ENCODE peak calls at places on chromosomes 2 and 18, in seven cellular contexts. X is tibial nerve; L is GM12865; K is CD4-positive, alpha-beta T cell; J is PC-3; G is nephron progenitor cell; E is tibial artery. W is an unnamed sample.

GRCh38 chr2:85743304-85743978 is 10.3 kb upstream of the ATOH8 start:
- DNase-seq in X (no peak), L (no peak), K (no peak), J (no peak), G (no peak), E (no peak), W (peak; percentile 44)

GRCh38 chr2:866887-867286 is 83.8 kb upstream of the SNTG2 start:
- DNase-seq in X (no peak), L (no peak), K (no peak), J (no peak), G (no peak), E (no peak), W (no peak)

GRCh38 chr2:176554107-176555048 is 285.1 kb downstream of the MTX2 start:
- DNase-seq in X (peak; percentile 35), L (peak; percentile 62), K (no peak), J (peak; percentile 85), G (peak; percentile 53), E (no peak), W (peak; percentile 63)

GRCh38 chr2:97748397-97748796 is 35.0 kb downstream of the ZAP70 start:
- DNase-seq in X (no peak), L (peak; percentile 71), K (peak; percentile 65), J (peak; percentile 25), G (peak; percentile 59), E (no peak), W (peak; percentile 67)

GRCh38 chr2:232876071-232876977 is 6.3 kb downstream of the SNORC start:
- DNase-seq in X (no peak), L (peak; percentile 56), K (no peak), J (peak; percentile 80), G (peak; percentile 70), E (peak; percentile 51), W (no peak)

GRCh38 chr2:172283476-172283875 is 143.9 kb upstream of the ITGA6 start:
- DNase-seq in X (no peak), L (no peak), K (no peak), J (no peak), G (no peak), E (no peak), W (no peak)

GRCh38 chr2:168780671-168781071 is 21.8 kb upstream of the NOSTRIN start:
- DNase-seq in X (no peak), L (no peak), K (no peak), J (peak; percentile 59), G (no peak), E (no peak), W (peak; percentile 58)

GRCh38 chr2:45128580-45128997 is 119.3 kb upstream of the SIX2 start:
- DNase-seq in X (peak; percentile 36), L (no peak), K (no peak), J (peak; percentile 99), G (no peak), E (no peak), W (peak; percentile 98)

GRCh38 chr2:122028371-122029102 is 273.1 kb downstream of the TSN start:
- DNase-seq in X (no peak), L (no peak), K (no peak), J (peak; percentile 33), G (no peak), E (no peak), W (peak; percentile 37)

GRCh38 chr2:170313636-170314348 is 135.8 kb downstream of the MYO3B start:
- DNase-seq in X (no peak), L (no peak), K (no peak), J (peak; percentile 36), G (no peak), E (no peak), W (peak; percentile 7)

GRCh38 chr18:22200611-22201225 is 31.3 kb downstream of the GATA6 start:
- DNase-seq in X (no peak), L (no peak), K (no peak), J (no peak), G (no peak), E (no peak), W (no peak)

GRCh38 chr18:51666717-51667320 is 469.3 kb upstream of the MEX3C start:
- DNase-seq in X (peak; percentile 13), L (no peak), K (no peak), J (peak; percentile 12), G (no peak), E (no peak), W (peak; percentile 47)

GRCh38 chr2:131394147-131394931 is 30.4 kb upstream of the RAB6D start:
- DNase-seq in X (no peak), L (no peak), K (no peak), J (no peak), G (peak; percentile 59), E (no peak), W (no peak)

GRCh38 chr2:190023860-190024259 is 38.7 kb downstream of the MSTN start:
- DNase-seq in X (no peak), L (peak; percentile 48), K (no peak), J (peak; percentile 73), G (no peak), E (no peak), W (peak; percentile 75)

GRCh38 chr2:48199076-48199475 is 292.8 kb upstream of the FBXO11 start:
- DNase-seq in X (no peak), L (no peak), K (no peak), J (no peak), G (no peak), E (no peak), W (no peak)

GRCh38 chr2:69436594-69436936 is 670 bp downstream of the NFU1 start:
- DNase-seq in X (no peak), L (peak; percentile 34), K (no peak), J (peak; percentile 20), G (no peak), E (no peak), W (no peak)

GRCh38 chr18:37538526-37539205 is 26.9 kb downstream of the CELF4 start:
- DNase-seq in X (no peak), L (no peak), K (no peak), J (no peak), G (no peak), E (no peak), W (no peak)

GRCh38 chr18:37539236-37539635 is 26.4 kb downstream of the CELF4 start:
- DNase-seq in X (no peak), L (no peak), K (no peak), J (no peak), G (no peak), E (no peak), W (no peak)

GRCh38 chr18:37536646-37537045 is 29.0 kb downstream of the CELF4 start:
- DNase-seq in X (no peak), L (no peak), K (no peak), J (no peak), G (no peak), E (no peak), W (no peak)

GRCh38 chr18:37535968-37536367 is 29.6 kb downstream of the CELF4 start:
- DNase-seq in X (no peak), L (no peak), K (no peak), J (peak; percentile 3), G (no peak), E (no peak), W (no peak)

GRCh38 chr18:37537868-37538525 is 27.6 kb downstream of the CELF4 start:
- DNase-seq in X (peak; percentile 62), L (peak; percentile 71), K (peak; percentile 5), J (peak; percentile 41), G (peak; percentile 93), E (peak; percentile 78), W (peak; percentile 63)
- TF ChIP-seq CTCF in X (peak; percentile 77), L (peak; percentile 80), K (peak; percentile 18), J (peak; percentile 57), G (peak; percentile 79), E (peak; percentile 88), W (peak; percentile 92)

DNA sequence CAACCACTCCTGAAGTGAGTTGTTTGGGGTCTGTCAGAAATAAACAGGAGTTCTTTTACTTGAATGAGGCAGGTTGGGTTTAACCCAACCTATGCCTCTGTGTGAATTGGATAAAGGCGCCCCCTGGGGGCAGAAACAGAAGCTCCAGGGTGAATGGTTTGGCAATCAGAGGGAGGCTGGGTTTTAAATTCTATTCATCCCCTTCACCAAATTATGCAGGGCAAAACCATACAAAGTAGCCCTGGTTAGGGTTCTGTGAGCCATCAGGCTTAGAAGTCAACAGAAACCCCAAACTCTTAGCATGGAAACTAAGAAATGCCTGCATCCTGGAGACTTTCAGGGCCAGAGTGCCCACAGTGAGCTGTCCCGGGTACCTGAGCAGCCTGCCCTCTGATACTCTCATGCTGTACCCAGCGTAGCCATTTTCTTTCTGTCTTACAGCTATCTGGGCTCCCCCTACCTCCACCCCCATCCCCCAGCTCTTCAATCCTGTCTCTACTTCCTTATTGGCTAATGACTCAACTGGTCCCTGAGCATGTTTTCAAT is 241.5 kb downstream of the ICOS start:
- DNase-seq in X (peak; percentile 64), L (peak; percentile 50), K (peak; percentile 70), J (peak; percentile 47), G (peak; percentile 37), E (no peak), W (peak; percentile 60)
- TF ChIP-seq CTCF in X (peak; percentile 36), L (peak; percentile 64), K (peak; percentile 66), J (peak; percentile 79), G (peak; percentile 50), E (peak; percentile 40), W (peak; percentile 35)

GRCh38 chr2:71154798-71155197 is 24.4 kb downstream of the MPHOSPH10 start:
- DNase-seq in X (no peak), L (peak; percentile 61), K (no peak), J (peak; percentile 60), G (no peak), E (no peak), W (peak; percentile 56)
- TF ChIP-seq CTCF in X (no peak), L (peak; percentile 50), K (no peak), J (peak; percentile 59), G (no peak), E (no peak), W (peak; percentile 29)

GRCh38 chr18:76306685-76307292 is 188.3 kb downstream of the ZNF516 start:
- DNase-seq in X (no peak), L (peak; percentile 82), K (no peak), J (no peak), G (no peak), E (no peak), W (no peak)
- TF ChIP-seq CTCF in X (no peak), L (peak; percentile 22), K (no peak), J (no peak), G (no peak), E (no peak), W (no peak)

GRCh38 chr2:181404472-181404871 is 52.7 kb upstream of the ITGA4 start:
- DNase-seq in X (no peak), L (peak; percentile 45), K (no peak), J (no peak), G (no peak), E (no peak), W (no peak)
- TF ChIP-seq CTCF in X (no peak), L (no peak), K (no peak), J (no peak), G (no peak), E (no peak), W (no peak)

W was measured in MCF 10A.